ENCODE peak calls at places on chromosomes 7 and 10, in nine cellular contexts. C is A673, N is A549, H is endothelial cell of umbilical vein, Q is AG04450, O is left ventricle myocardium inferior, Z is fibroblast of pulmonary artery, J is thoracic aorta, U is kidney epithelial cell. G is an unnamed sample.

GRCh38 chr10:34637419-34637911 is 177.6 kb downstream of the PARD3 start:
- DNase-seq in C (peak; percentile 76), N (peak; percentile 67), H (peak; percentile 57), Q (no peak), O (peak; percentile 57), Z (peak; percentile 59), J (no peak), U (no peak), G (peak; percentile 68)

GRCh38 chr7:100130608-100131453 is 4.1 kb downstream of the MBLAC1 start:
- DNase-seq in C (peak; percentile 77), N (peak; percentile 63), H (peak; percentile 55), Q (no peak), O (peak; percentile 79), Z (peak; percentile 56), J (no peak), U (no peak), G (peak; percentile 61)

GRCh38 chr7:107792364-107792763 is 10.7 kb downstream of the SLC26A3 start:
- DNase-seq in C (no peak), N (no peak), H (no peak), Q (no peak), O (no peak), Z (no peak), J (no peak), U (no peak), G (no peak)

GRCh38 chr10:17029581-17030271 is 99.9 kb downstream of the CUBN start:
- DNase-seq in C (peak; percentile 97), N (peak; percentile 13), H (peak; percentile 96), Q (no peak), O (peak; percentile 73), Z (peak; percentile 94), J (peak; percentile 53), U (no peak), G (peak; percentile 85)

GRCh38 chr7:128347573-128348147 is 4.0 kb upstream of the RBM28 start:
- DNase-seq in C (peak; percentile 75), N (peak; percentile 61), H (peak; percentile 56), Q (no peak), O (peak; percentile 45), Z (peak; percentile 67), J (no peak), U (no peak), G (peak; percentile 67)

GRCh38 chr10:48507933-48508830 is 96.7 kb downstream of the ARHGAP22 start:
- DNase-seq in C (no peak), N (no peak), H (peak; percentile 43), Q (no peak), O (peak; percentile 53), Z (no peak), J (no peak), U (no peak), G (no peak)

GRCh38 chr10:19908991-19909699 is 92.9 kb downstream of the PLXDC2 start:
- DNase-seq in C (peak; percentile 40), N (no peak), H (no peak), Q (no peak), O (no peak), Z (no peak), J (no peak), U (no peak), G (no peak)

GRCh38 chr10:97701438-97702064 is 12.0 kb upstream of the MARVELD1 start:
- DNase-seq in C (peak; percentile 81), N (peak; percentile 74), H (peak; percentile 70), Q (peak; percentile 61), O (no peak), Z (peak; percentile 83), J (no peak), U (no peak), G (peak; percentile 87)

GRCh38 chr10:132701099-132701845 is 84.7 kb downstream of the NKX6-2 start:
- DNase-seq in C (no peak), N (no peak), H (no peak), Q (no peak), O (peak; percentile 9), Z (no peak), J (no peak), U (no peak), G (no peak)

GRCh38 chr10:86580549-86580886 is 58.9 kb upstream of the WAPL start:
- DNase-seq in C (no peak), N (no peak), H (no peak), Q (no peak), O (no peak), Z (no peak), J (no peak), U (no peak), G (no peak)

GRCh38 chr10:132973903-132974241 is 31.5 kb upstream of the CFAP46 start:
- DNase-seq in C (no peak), N (no peak), H (no peak), Q (no peak), O (no peak), Z (no peak), J (no peak), U (no peak), G (no peak)

GRCh38 chr10:123607386-123607785 is 58.8 kb upstream of the GPR26 start:
- DNase-seq in C (no peak), N (no peak), H (no peak), Q (no peak), O (no peak), Z (no peak), J (no peak), U (no peak), G (no peak)

GRCh38 chr7:42691030-42691639 is 220.7 kb downstream of the C7orf25 start:
- DNase-seq in C (peak; percentile 58), N (peak; percentile 34), H (peak; percentile 32), Q (no peak), O (no peak), Z (peak; percentile 84), J (no peak), U (peak; percentile 19), G (peak; percentile 76)

GRCh38 chr7:158102897-158103296 is 484.7 kb downstream of the PTPRN2 start:
- DNase-seq in C (no peak), N (no peak), H (no peak), Q (no peak), O (no peak), Z (no peak), J (no peak), U (no peak), G (no peak)

GRCh38 chr10:43647576-43647975 is 1.1 kb downstream of the ZNF32 start:
- DNase-seq in C (peak; percentile 40), N (no peak), H (no peak), Q (no peak), O (no peak), Z (no peak), J (no peak), U (no peak), G (no peak)
- H3K4me3 ChIP-seq in C (peak overlapping the region; percentile 73), N (no peak overlapping the region), H (no peak overlapping the region), Q (peak overlapping the region; percentile 71), O (peak overlapping the region; percentile 96), Z (peak overlapping the region; percentile 63), J (peak overlapping the region; percentile 90), U (no peak overlapping the region), G (no peak overlapping the region)

GRCh38 chr10:32461203-32461602 is 15.3 kb downstream of the CCDC7 start:
- DNase-seq in C (no peak), N (no peak), H (no peak), Q (no peak), O (no peak), Z (no peak), J (no peak), U (no peak), G (no peak)
- TF ChIP-seq CTCF in C (no peak), N (no peak), H (no peak), Q (no peak), O (no peak), Z (no peak), J (no peak), U (no peak), G (no peak)

GRCh38 chr7:5429253-5429856 is 5.7 kb upstream of the TNRC18 start:
- DNase-seq in C (no peak), N (no peak), H (peak; percentile 43), Q (no peak), O (peak; percentile 48), Z (peak; percentile 69), J (no peak), U (no peak), G (peak; percentile 80)

GRCh38 chr7:5426226-5426475 is 2.5 kb upstream of the TNRC18 start:
- DNase-seq in C (no peak), N (no peak), H (peak; percentile 59), Q (no peak), O (no peak), Z (peak; percentile 56), J (no peak), U (no peak), G (peak; percentile 57)

GRCh38 chr7:5430612-5430947 is 6.9 kb upstream of the TNRC18 start:
- DNase-seq in C (no peak), N (no peak), H (no peak), Q (no peak), O (no peak), Z (no peak), J (no peak), U (no peak), G (no peak)

GRCh38 chr7:5429857-5430611 is 6.4 kb upstream of the TNRC18 start:
- DNase-seq in C (peak; percentile 81), N (no peak), H (no peak), Q (no peak), O (peak; percentile 56), Z (no peak), J (no peak), U (no peak), G (peak; percentile 15)

GRCh38 chr7:5428470-5429252 is 5.0 kb upstream of the TNRC18 start:
- DNase-seq in C (peak; percentile 95), N (no peak), H (peak; percentile 83), Q (peak; percentile 72), O (peak; percentile 74), Z (peak; percentile 87), J (no peak), U (no peak), G (peak; percentile 91)
- H3K4me3 ChIP-seq in C (peak overlapping the region; percentile 79), N (no peak overlapping the region), H (no peak overlapping the region), Q (peak overlapping the region; percentile 86), O (peak overlapping the region; percentile 100), Z (peak overlapping the region; percentile 77), J (peak overlapping the region; percentile 99), U (peak overlapping the region; percentile 69), G (peak overlapping the region; percentile 88)

GRCh38 chr7:151348970-151349369 is 7.4 kb downstream of the NUB1 start:
- DNase-seq in C (no peak), N (no peak), H (no peak), Q (no peak), O (no peak), Z (no peak), J (no peak), U (no peak), G (no peak)

GRCh38 chr7:151349507-151349853 is 7.9 kb downstream of the NUB1 start:
- DNase-seq in C (no peak), N (no peak), H (no peak), Q (no peak), O (no peak), Z (no peak), J (no peak), U (no peak), G (no peak)

GRCh38 chr7:151352512-151352911 is 10.9 kb downstream of the NUB1 start:
- DNase-seq in C (no peak), N (no peak), H (no peak), Q (no peak), O (no peak), Z (no peak), J (no peak), U (no peak), G (no peak)

GRCh38 chr7:151351967-151352366 is 10.4 kb downstream of the NUB1 start:
- DNase-seq in C (no peak), N (no peak), H (no peak), Q (no peak), O (no peak), Z (no peak), J (no peak), U (no peak), G (no peak)

DNA sequence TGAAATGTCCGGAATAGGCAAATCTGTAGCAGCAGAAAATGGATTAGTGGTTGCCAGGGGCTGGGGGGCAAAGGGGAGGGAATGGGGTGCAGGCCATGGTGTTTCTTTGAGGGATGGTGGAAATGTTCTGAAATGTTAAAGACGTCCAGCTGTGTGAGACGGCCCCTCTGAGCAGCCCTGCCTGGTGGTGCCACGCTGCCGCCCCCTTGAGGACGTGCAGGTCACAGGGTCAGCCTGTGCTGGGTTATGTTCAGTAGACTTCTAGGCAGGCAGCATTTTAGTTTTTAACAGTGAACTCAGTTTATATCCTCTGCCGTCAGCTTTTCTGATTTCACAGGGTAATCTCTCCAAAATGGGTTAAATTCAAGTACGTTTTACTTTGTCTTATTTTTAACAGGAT is 9.4 kb downstream of the NUB1 start:
- DNase-seq in C (peak; percentile 14), N (peak; percentile 32), H (no peak), Q (no peak), O (no peak), Z (no peak), J (no peak), U (no peak), G (no peak)
- TF ChIP-seq CTCF in C (no peak), N (peak; percentile 35), H (no peak), Q (no peak), O (peak; percentile 11), Z (no peak), J (no peak), U (peak; percentile 38), G (no peak)